ENCODE peak calls at places on chromosomes 2 and 18, in seven cellular contexts. One of them, this sample, is unnamed.
A peak's percentile ranks its signal among the peaks of the same experiment; 100 is the strongest.

GRCh38 chr2:129877795-129878775 is 101.4 kb upstream of the RAB6C start:
- DNase-seq in HCT116: no peak
- DNase-seq in GM12878: no peak
- DNase-seq in SK-N-SH: no peak
- DNase-seq in HepG2: no peak
- DNase-seq in H1: no peak
- DNase-seq in K562: no peak
- DNase-seq in this sample: peak; percentile 25

GRCh38 chr2:169573160-169573973 is at the start of gene FASTKD1:
- DNase-seq in HCT116: peak; percentile 82
- DNase-seq in SK-N-SH: peak; percentile 93
- DNase-seq in HepG2: peak; percentile 95
- DNase-seq in K562: peak; percentile 85
- DNase-seq in H1: peak; percentile 68
- DNase-seq in GM12878: peak; percentile 79
- DNase-seq in this sample: peak; percentile 87

GRCh38 chr2:214481204-214481603 is 70.3 kb downstream of the VWC2L start:
- DNase-seq in HepG2: no peak
- DNase-seq in GM12878: no peak
- DNase-seq in H1: no peak
- DNase-seq in SK-N-SH: no peak
- DNase-seq in K562: no peak
- DNase-seq in HCT116: no peak
- DNase-seq in this sample: no peak

GRCh38 chr2:239433777-239434396 is 33.1 kb upstream of the HDAC4 start:
- DNase-seq in HCT116: peak; percentile 60
- DNase-seq in K562: no peak
- DNase-seq in H1: no peak
- DNase-seq in GM12878: no peak
- DNase-seq in SK-N-SH: no peak
- DNase-seq in HepG2: no peak
- DNase-seq in this sample: no peak

GRCh38 chr2:40642261-40642660 is 190.4 kb upstream of the SLC8A1 start:
- DNase-seq in K562: no peak
- DNase-seq in SK-N-SH: no peak
- DNase-seq in GM12878: no peak
- DNase-seq in HCT116: no peak
- DNase-seq in HepG2: no peak
- DNase-seq in H1: no peak
- DNase-seq in this sample: no peak

GRCh38 chr18:3481696-3482210 is 31.8 kb downstream of the TGIF1 start:
- DNase-seq in K562: peak; percentile 65
- DNase-seq in HepG2: peak; percentile 33
- DNase-seq in HCT116: peak; percentile 35
- DNase-seq in GM12878: no peak
- DNase-seq in SK-N-SH: peak; percentile 52
- DNase-seq in H1: no peak
- DNase-seq in this sample: peak; percentile 42

GRCh38 chr2:21175895-21176646 is 52.3 kb downstream of the TDRD15 start:
- DNase-seq in HCT116: no peak
- DNase-seq in K562: no peak
- DNase-seq in H1: no peak
- DNase-seq in GM12878: no peak
- DNase-seq in SK-N-SH: peak; percentile 40
- DNase-seq in HepG2: peak; percentile 10
- DNase-seq in this sample: peak; percentile 3

GRCh38 chr2:54772110-54772509 is 48.6 kb downstream of the EML6 start:
- DNase-seq in HepG2: no peak
- DNase-seq in H1: no peak
- DNase-seq in K562: no peak
- DNase-seq in SK-N-SH: no peak
- DNase-seq in HCT116: peak; percentile 59
- DNase-seq in GM12878: no peak
- DNase-seq in this sample: no peak

GRCh38 chr2:23330214-23330613 is 54.8 kb upstream of the KLHL29 start:
- DNase-seq in HepG2: no peak
- DNase-seq in K562: peak; percentile 37
- DNase-seq in HCT116: no peak
- DNase-seq in H1: peak; percentile 54
- DNase-seq in SK-N-SH: no peak
- DNase-seq in GM12878: no peak
- DNase-seq in this sample: no peak

GRCh38 chr2:201643216-201643651 is at the start of gene TMEM237:
- DNase-seq in H1: no peak
- DNase-seq in SK-N-SH: peak; percentile 84
- DNase-seq in K562: peak; percentile 56
- DNase-seq in HCT116: peak; percentile 6
- DNase-seq in HepG2: peak; percentile 13
- DNase-seq in GM12878: no peak
- DNase-seq in this sample: peak; percentile 8

GRCh38 chr2:1400943-1401735 is 12.1 kb upstream of the TPO start:
- DNase-seq in K562: no peak
- DNase-seq in HCT116: no peak
- DNase-seq in HepG2: no peak
- DNase-seq in GM12878: no peak
- DNase-seq in H1: no peak
- DNase-seq in SK-N-SH: no peak
- DNase-seq in this sample: no peak

GRCh38 chr18:11963991-11964484 is 17.3 kb upstream of the IMPA2 start:
- DNase-seq in H1: no peak
- DNase-seq in GM12878: no peak
- DNase-seq in HepG2: no peak
- DNase-seq in SK-N-SH: no peak
- DNase-seq in HCT116: no peak
- DNase-seq in K562: no peak
- DNase-seq in this sample: no peak

GRCh38 chr2:10597956-10598355 is 91.8 kb downstream of the NOL10 start:
- DNase-seq in SK-N-SH: no peak
- DNase-seq in HepG2: no peak
- DNase-seq in K562: no peak
- DNase-seq in HCT116: no peak
- DNase-seq in H1: no peak
- DNase-seq in GM12878: no peak
- DNase-seq in this sample: no peak

GRCh38 chr2:235135195-235135965 is 183.6 kb downstream of the SH3BP4 start:
- DNase-seq in GM12878: no peak
- DNase-seq in SK-N-SH: no peak
- DNase-seq in HepG2: no peak
- DNase-seq in K562: no peak
- DNase-seq in HCT116: no peak
- DNase-seq in H1: no peak
- DNase-seq in this sample: no peak

GRCh38 chr2:137924019-137924418 is 40.3 kb upstream of the HNMT start:
- DNase-seq in GM12878: no peak
- DNase-seq in K562: no peak
- DNase-seq in HepG2: no peak
- DNase-seq in H1: no peak
- DNase-seq in HCT116: no peak
- DNase-seq in SK-N-SH: no peak
- DNase-seq in this sample: no peak

GRCh38 chr2:902584-902983 is 48.1 kb upstream of the SNTG2 start:
- DNase-seq in SK-N-SH: no peak
- DNase-seq in K562: no peak
- DNase-seq in HepG2: no peak
- DNase-seq in H1: no peak
- DNase-seq in HCT116: no peak
- DNase-seq in GM12878: no peak
- DNase-seq in this sample: no peak

GRCh38 chr18:48996901-48997463 is 46.2 kb upstream of the SMAD7 start:
- DNase-seq in H1: no peak
- DNase-seq in K562: no peak
- DNase-seq in HCT116: peak; percentile 58
- DNase-seq in GM12878: no peak
- DNase-seq in SK-N-SH: peak; percentile 77
- DNase-seq in HepG2: peak; percentile 47
- DNase-seq in this sample: no peak

GRCh38 chr18:10682368-10682714 is 156.5 kb downstream of the NAPG start:
- DNase-seq in GM12878: no peak
- DNase-seq in SK-N-SH: no peak
- DNase-seq in H1: no peak
- DNase-seq in HCT116: no peak
- DNase-seq in K562: no peak
- DNase-seq in HepG2: no peak
- DNase-seq in this sample: no peak

GRCh38 chr2:235358981-235359471 is 134.8 kb upstream of the AGAP1 start:
- DNase-seq in HepG2: no peak
- DNase-seq in K562: no peak
- DNase-seq in GM12878: no peak
- DNase-seq in HCT116: no peak
- DNase-seq in H1: no peak
- DNase-seq in SK-N-SH: no peak
- DNase-seq in this sample: no peak

GRCh38 chr2:3009499-3009882 is 368.1 kb downstream of the EIPR1 start:
- DNase-seq in H1: no peak
- DNase-seq in SK-N-SH: no peak
- DNase-seq in HCT116: no peak
- DNase-seq in HepG2: no peak
- DNase-seq in K562: no peak
- DNase-seq in GM12878: no peak
- DNase-seq in this sample: no peak

GRCh38 chr2:96873651-96874096 is 3.8 kb upstream of the SEMA4C start:
- DNase-seq in H1: no peak
- DNase-seq in HepG2: no peak
- DNase-seq in HCT116: no peak
- DNase-seq in GM12878: no peak
- DNase-seq in K562: no peak
- DNase-seq in SK-N-SH: no peak
- DNase-seq in this sample: no peak

DNA sequence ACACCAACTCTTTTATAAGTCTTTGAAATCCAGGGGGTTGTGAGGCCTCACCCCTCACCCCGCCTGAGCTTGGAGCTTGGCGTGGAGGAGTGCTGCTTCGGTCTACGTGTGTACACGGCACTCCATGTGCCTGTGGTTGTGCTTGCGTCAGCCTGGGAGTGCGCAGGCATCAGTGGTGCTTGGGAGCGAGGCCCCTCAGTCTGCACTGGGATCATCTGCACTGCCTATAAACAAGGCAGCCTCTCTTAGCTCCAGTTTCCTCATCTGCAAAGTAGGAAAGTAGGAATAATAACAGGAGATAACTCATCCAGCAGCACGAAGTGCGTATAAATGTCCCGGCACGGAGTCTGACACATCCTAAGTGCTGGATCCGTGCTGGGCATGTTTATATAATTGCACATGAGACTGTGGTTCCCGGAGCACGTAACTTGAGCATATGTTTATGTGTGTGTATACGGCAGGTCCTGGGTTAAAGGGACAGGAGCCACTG is 1.2 kb downstream of the GYPC start:
- DNase-seq in K562: peak; percentile 35
- DNase-seq in HCT116: no peak
- DNase-seq in GM12878: no peak
- DNase-seq in SK-N-SH: no peak
- DNase-seq in H1: no peak
- DNase-seq in HepG2: no peak
- DNase-seq in this sample: no peak
- TF ChIP-seq JUND in K562: peak; percentile 44
- TF ChIP-seq JUND in HCT116: no peak
- TF ChIP-seq JUND in GM12878: no peak
- TF ChIP-seq JUND in SK-N-SH: no peak
- TF ChIP-seq JUND in H1: no peak
- TF ChIP-seq JUND in HepG2: no peak
- TF ChIP-seq JUND in this sample: no peak

GRCh38 chr2:164182116-164182637 is 439.1 kb downstream of the GRB14 start:
- DNase-seq in GM12878: no peak
- DNase-seq in HepG2: no peak
- DNase-seq in HCT116: no peak
- DNase-seq in H1: no peak
- DNase-seq in SK-N-SH: no peak
- DNase-seq in K562: no peak
- DNase-seq in this sample: no peak

GRCh38 chr2:164190700-164191099 is 430.6 kb downstream of the GRB14 start:
- DNase-seq in HCT116: no peak
- DNase-seq in HepG2: no peak
- DNase-seq in K562: no peak
- DNase-seq in GM12878: no peak
- DNase-seq in SK-N-SH: no peak
- DNase-seq in H1: no peak
- DNase-seq in this sample: no peak

GRCh38 chr2:164189851-164190250 is 431.4 kb downstream of the GRB14 start:
- DNase-seq in K562: no peak
- DNase-seq in HCT116: no peak
- DNase-seq in GM12878: no peak
- DNase-seq in SK-N-SH: no peak
- DNase-seq in H1: no peak
- DNase-seq in HepG2: no peak
- DNase-seq in this sample: no peak

DNA sequence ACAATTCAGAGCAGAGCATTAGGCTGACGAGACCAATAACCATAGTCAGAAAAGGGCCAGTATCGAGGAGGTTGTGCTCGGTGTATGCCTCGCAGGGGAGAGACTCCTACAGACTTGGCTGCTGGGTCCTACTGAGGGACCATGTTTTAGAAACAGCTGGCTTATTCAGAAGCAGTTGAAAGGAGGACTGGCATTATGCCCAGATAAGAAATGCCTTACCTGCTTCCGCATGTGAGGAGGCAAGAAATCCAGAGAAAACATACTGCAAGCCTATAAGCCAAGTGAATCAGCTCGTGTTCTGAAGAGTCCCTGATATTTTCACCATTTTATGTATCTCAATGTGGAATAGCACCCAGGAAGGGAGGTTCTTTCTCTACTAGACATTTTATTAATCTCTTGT is 434.7 kb downstream of the GRB14 start:
- DNase-seq in H1: no peak
- DNase-seq in K562: no peak
- DNase-seq in SK-N-SH: no peak
- DNase-seq in GM12878: no peak
- DNase-seq in HepG2: no peak
- DNase-seq in HCT116: no peak
- DNase-seq in this sample: no peak
- TF ChIP-seq JUND in H1: no peak
- TF ChIP-seq JUND in K562: no peak
- TF ChIP-seq JUND in SK-N-SH: no peak
- TF ChIP-seq JUND in GM12878: no peak
- TF ChIP-seq JUND in HepG2: no peak
- TF ChIP-seq JUND in HCT116: no peak
- TF ChIP-seq JUND in this sample: no peak

GRCh38 chr2:42101641-42102605 is 54.1 kb downstream of the PKDCC start:
- DNase-seq in K562: no peak
- DNase-seq in HCT116: no peak
- DNase-seq in HepG2: peak; percentile 71
- DNase-seq in H1: no peak
- DNase-seq in SK-N-SH: no peak
- DNase-seq in GM12878: peak; percentile 82
- DNase-seq in this sample: no peak
- TF ChIP-seq JUND in K562: no peak
- TF ChIP-seq JUND in HCT116: no peak
- TF ChIP-seq JUND in HepG2: peak; percentile 97
- TF ChIP-seq JUND in H1: peak; percentile 28
- TF ChIP-seq JUND in SK-N-SH: no peak
- TF ChIP-seq JUND in GM12878: peak; percentile 43
- TF ChIP-seq JUND in this sample: no peak

DNA sequence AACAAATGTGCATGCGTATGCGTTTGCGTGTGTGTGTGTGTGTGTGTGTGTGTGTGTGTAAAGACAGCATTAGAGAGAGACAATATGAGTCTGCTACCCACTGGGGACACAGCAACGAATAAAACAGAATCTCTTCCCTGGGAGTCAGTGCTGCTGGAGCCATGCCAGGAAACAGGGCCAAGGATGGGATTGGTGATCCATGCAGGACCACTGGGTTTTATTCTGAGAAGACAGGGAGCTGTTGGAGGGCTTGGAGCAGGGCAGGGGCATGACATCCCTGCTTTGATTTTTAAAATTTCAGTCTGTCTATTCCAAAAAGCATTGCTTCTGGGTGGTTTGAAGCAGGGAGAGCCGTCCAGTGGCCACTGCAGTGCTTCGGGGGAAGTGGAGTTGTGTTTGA is 62.9 kb downstream of the PDCL3 start:
- DNase-seq in H1: no peak
- DNase-seq in GM12878: no peak
- DNase-seq in K562: no peak
- DNase-seq in HCT116: no peak
- DNase-seq in HepG2: no peak
- DNase-seq in SK-N-SH: peak; percentile 36
- DNase-seq in this sample: no peak
- TF ChIP-seq JUND in H1: no peak
- TF ChIP-seq JUND in GM12878: no peak
- TF ChIP-seq JUND in K562: no peak
- TF ChIP-seq JUND in HCT116: no peak
- TF ChIP-seq JUND in HepG2: no peak
- TF ChIP-seq JUND in SK-N-SH: no peak
- TF ChIP-seq JUND in this sample: no peak

This sample was measured in T47D.